ENCODE peak calls at places on chromosomes 1 and 21, in four cellular contexts. W is K562, Y is HepG2, E is GM12878. F is an unnamed sample.

GRCh38 chr1:167122568-167122967 is 28.7 kb downstream of the STYXL2 start:
- DNase-seq in Y (no peak), E (no peak), W (no peak), F (no peak)

GRCh38 chr1:243959998-243960397 is 91.1 kb upstream of the ZBTB18 start:
- DNase-seq in Y (no peak), E (no peak), W (no peak), F (no peak)

GRCh38 chr1:40451238-40451585 is 936 bp downstream of the ZFP69B start:
- DNase-seq in Y (no peak), W (no peak), E (no peak), F (no peak)

GRCh38 chr1:167658574-167659328 is 28.7 kb downstream of the RCSD1 start:
- DNase-seq in W (no peak), Y (no peak), E (no peak), F (peak)

GRCh38 chr1:213561870-213562269 is 425.9 kb upstream of the PROX1 start:
- DNase-seq in W (no peak), Y (no peak), E (no peak), F (no peak)

GRCh38 chr1:240854367-240854766 is 242.4 kb upstream of the GREM2 start:
- DNase-seq in Y (no peak), W (no peak), E (no peak), F (no peak)

GRCh38 chr1:222048030-222048632 is 306.2 kb upstream of the DUSP10 start:
- DNase-seq in E (peak), W (no peak), Y (no peak), F (no peak)

GRCh38 chr1:200182701-200183100 is 155.2 kb downstream of the NR5A2 start:
- DNase-seq in Y (no peak), E (no peak), W (no peak), F (no peak)

GRCh38 chr1:23169727-23170335 is 1.2 kb upstream of the LUZP1 start:
- DNase-seq in W (peak), Y (peak), E (no peak), F (peak)

GRCh38 chr21:16117851-16118592 is 388.2 kb downstream of the USP25 start:
- DNase-seq in E (no peak), Y (no peak), W (no peak), F (no peak)

GRCh38 chr1:247517795-247518612 is 18.2 kb downstream of the OR2C3 start:
- DNase-seq in Y (no peak), E (no peak), W (peak), F (no peak)
- TF ChIP-seq BHLHE40 in Y (no peak), E (no peak), W (no peak), F (no peak)

GRCh38 chr21:42061866-42062542 is 9.1 kb upstream of the UMODL1 start:
- DNase-seq in Y (no peak), E (no peak), W (no peak), F (no peak)

GRCh38 chr21:42062543-42063022 is 8.5 kb upstream of the UMODL1 start:
- DNase-seq in W (no peak), Y (no peak), E (peak), F (no peak)

GRCh38 chr21:42063206-42063577 is 7.9 kb upstream of the UMODL1 start:
- DNase-seq in E (peak), Y (no peak), W (no peak), F (no peak)

GRCh38 chr21:42061195-42061865 is 9.8 kb upstream of the UMODL1 start:
- DNase-seq in Y (no peak), W (no peak), E (peak), F (no peak)

GRCh38 chr21:42063578-42064521 is 7.3 kb upstream of the UMODL1 start:
- DNase-seq in Y (no peak), E (peak), W (no peak), F (no peak)
- TF ChIP-seq FOXK2 in Y (no peak), E (no peak), W (no peak), F (no peak)

GRCh38 chr1:91553196-91553595 is 52.5 kb downstream of the CDC7 start:
- DNase-seq in E (no peak), Y (no peak), W (no peak), F (no peak)
- TF ChIP-seq BHLHE40 in E (no peak), Y (no peak), W (no peak), F (no peak)

DNA sequence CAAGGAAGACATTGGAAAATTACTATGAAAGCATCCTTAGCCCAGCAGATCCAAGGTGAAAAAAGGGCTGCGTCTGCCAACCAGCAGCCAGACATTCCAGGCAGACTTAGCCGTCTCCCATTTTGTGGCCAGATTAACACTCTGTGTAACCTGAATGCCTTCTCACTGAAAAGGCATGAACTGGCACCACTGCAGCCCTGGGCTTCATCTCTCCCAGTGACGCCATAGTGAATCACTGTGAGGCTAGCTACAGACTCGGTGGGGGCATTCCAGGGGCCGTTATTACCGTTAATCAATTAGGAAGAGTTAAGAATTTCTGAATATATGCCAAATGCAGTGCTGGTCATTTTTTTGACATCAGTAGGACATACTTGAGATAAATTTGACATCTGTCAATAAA is 627.4 kb downstream of the LMO4 start:
- DNase-seq in E (no peak), Y (no peak), W (no peak), F (no peak)
- TF ChIP-seq FOXK2 in E (no peak), Y (no peak), W (no peak), F (no peak)

DNA sequence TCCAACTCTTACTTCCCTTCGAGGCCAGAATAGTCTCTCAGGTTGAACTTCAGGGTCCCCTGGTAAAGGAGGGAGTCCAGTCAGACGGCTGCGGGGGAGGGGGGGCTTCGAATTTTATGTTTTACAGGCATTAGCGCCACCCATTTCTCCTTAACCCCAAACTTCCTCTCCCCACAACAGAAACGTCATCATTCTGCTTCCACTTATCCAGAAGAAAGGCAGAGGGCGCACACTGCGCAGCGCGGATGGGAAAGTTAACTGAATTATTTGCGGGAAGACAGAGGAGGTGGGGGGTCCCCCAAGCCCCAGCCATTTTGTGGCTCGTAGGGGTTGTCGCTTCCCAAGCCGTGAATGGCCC is 529 bp upstream of the PRMT2 start:
- DNase-seq in Y (peak), W (peak), E (peak), F (no peak)
- TF ChIP-seq BHLHE40 in Y (no peak), W (no peak), E (no peak), F (no peak)

GRCh38 chr1:218557731-218558130 is 212.6 kb downstream of the TGFB2 start:
- DNase-seq in Y (no peak), W (no peak), E (no peak), F (no peak)
- TF ChIP-seq FOXK2 in Y (no peak), W (no peak), E (no peak), F (no peak)

GRCh38 chr1:51170342-51170741 is 65.7 kb upstream of the RNF11 start:
- DNase-seq in Y (peak), E (no peak), W (no peak), F (no peak)

DNA sequence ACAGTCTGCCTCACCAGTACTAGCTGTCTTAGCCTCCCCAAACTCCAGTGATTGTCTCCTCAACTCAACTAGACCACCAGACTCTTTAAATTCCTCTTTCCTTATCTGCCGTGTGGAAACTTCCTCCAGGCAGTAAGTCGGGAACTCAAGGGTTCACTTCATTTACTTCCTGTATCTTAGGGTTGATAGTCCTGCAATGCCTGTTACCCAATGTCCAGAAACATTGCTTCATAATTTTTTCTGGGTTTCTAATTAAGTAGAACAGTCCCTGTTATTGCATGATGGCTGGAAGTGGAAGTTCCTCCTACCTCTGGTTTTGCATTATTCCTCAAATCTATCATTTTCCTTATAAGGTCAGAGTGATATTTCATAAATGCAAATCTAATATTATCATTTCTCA is 60.8 kb upstream of the RNF11 start:
- DNase-seq in Y (no peak), W (no peak), E (no peak), F (no peak)
- TF ChIP-seq BHLHE40 in Y (no peak), W (no peak), E (no peak), F (no peak)